ENCODE peak calls at places on chromosomes 1 and 21, in nine cellular contexts. O is non-pigmented ciliary epithelial cell; F is fibroblast of pulmonary artery; Q is midbrain; T is activated CD8-positive, alpha-beta memory T cell treated with anti-CD3 and anti-CD28 coated beads for 4 hours; W is activated naive CD4-positive, alpha-beta T cell treated with anti-CD3 and anti-CD28 coated beads for 36 hours; E is T-helper 9 cell; Z is psoas muscle; A is LoVo. J is an unnamed sample.

GRCh38 chr1:214660900-214661299 is 57.9 kb downstream of the CENPF start:
- DNase-seq in O (peak), F (peak), Q (peak), T (no peak), W (peak), E (no peak), Z (no peak), A (no peak), J (peak)

GRCh38 chr1:185279571-185279970 is 37.5 kb downstream of the IVNS1ABP start:
- DNase-seq in O (no peak), F (peak), Q (no peak), T (no peak), W (no peak), E (no peak), Z (no peak), A (no peak), J (no peak)

GRCh38 chr1:4528590-4528989 is 125.8 kb upstream of the AJAP1 start:
- DNase-seq in O (no peak), F (no peak), Q (no peak), T (no peak), W (no peak), E (no peak), Z (no peak), A (no peak), J (no peak)

GRCh38 chr1:94805912-94806311 is 14.2 kb upstream of the SLC44A3 start:
- DNase-seq in O (no peak), F (peak), Q (peak), T (peak), W (peak), E (peak), Z (no peak), A (peak), J (no peak)

GRCh38 chr21:19993186-19993711 is 1005.0 kb upstream of the NCAM2 start:
- DNase-seq in O (no peak), F (no peak), Q (no peak), T (no peak), W (no peak), E (no peak), Z (no peak), A (no peak), J (no peak)

GRCh38 chr1:244214009-244214967 is 163.2 kb downstream of the ZBTB18 start:
- DNase-seq in O (peak), F (peak), Q (no peak), T (no peak), W (no peak), E (no peak), Z (peak), A (peak), J (peak)

GRCh38 chr1:62082456-62083363 is 111.9 kb upstream of the L1TD1 start:
- DNase-seq in O (no peak), F (peak), Q (peak), T (peak), W (peak), E (no peak), Z (no peak), A (peak), J (peak)

GRCh38 chr1:54806931-54807611 is 5.9 kb upstream of the TTC22 start:
- DNase-seq in O (no peak), F (no peak), Q (no peak), T (peak), W (no peak), E (no peak), Z (no peak), A (peak), J (no peak)

GRCh38 chr1:109546311-109547109 is 1.9 kb upstream of the GNAI3 start:
- DNase-seq in O (peak), F (peak), Q (peak), T (peak), W (peak), E (peak), Z (peak), A (peak), J (peak)

GRCh38 chr1:221768444-221769066 is 26.7 kb upstream of the DUSP10 start:
- DNase-seq in O (no peak), F (peak), Q (no peak), T (no peak), W (no peak), E (no peak), Z (no peak), A (no peak), J (no peak)

GRCh38 chr1:88655685-88656299 is 28.3 kb upstream of the PKN2 start:
- DNase-seq in O (no peak), F (peak), Q (peak), T (no peak), W (no peak), E (no peak), Z (no peak), A (peak), J (no peak)

GRCh38 chr1:51316113-51316763 is 14.1 kb downstream of the TTC39A start:
- DNase-seq in O (no peak), F (no peak), Q (no peak), T (no peak), W (peak), E (no peak), Z (no peak), A (no peak), J (no peak)

GRCh38 chr21:43717166-43717853 is 1.6 kb upstream of the PDXK start:
- DNase-seq in O (no peak), F (no peak), Q (no peak), T (no peak), W (no peak), E (no peak), Z (peak), A (no peak), J (no peak)

GRCh38 chr1:207811920-207812720 is 60.3 kb downstream of the CD46 start:
- DNase-seq in O (no peak), F (no peak), Q (peak), T (no peak), W (no peak), E (no peak), Z (peak), A (no peak), J (no peak)

GRCh38 chr21:28252923-28253322 is 739.8 kb downstream of the LTN1 start:
- DNase-seq in O (no peak), F (no peak), Q (no peak), T (no peak), W (no peak), E (no peak), Z (no peak), A (no peak), J (no peak)

GRCh38 chr1:228490120-228491078 is 3.2 kb downstream of the RNF187 start:
- DNase-seq in O (no peak), F (peak), Q (no peak), T (no peak), W (peak), E (no peak), Z (peak), A (peak), J (peak)

GRCh38 chr1:118291686-118292085 is 106.7 kb upstream of the SPAG17 start:
- DNase-seq in O (no peak), F (no peak), Q (no peak), T (no peak), W (no peak), E (no peak), Z (peak), A (no peak), J (no peak)

GRCh38 chr1:3074800-3075199 is 5.8 kb downstream of the PRDM16 start:
- DNase-seq in O (no peak), F (no peak), Q (no peak), T (no peak), W (no peak), E (no peak), Z (no peak), A (no peak), J (no peak)

GRCh38 chr1:29114654-29115053 is 9.0 kb downstream of the TMEM200B start:
- DNase-seq in O (no peak), F (no peak), Q (no peak), T (no peak), W (no peak), E (no peak), Z (no peak), A (no peak), J (no peak)

GRCh38 chr21:42079008-42079938 is 8.2 kb downstream of the UMODL1 start:
- DNase-seq in O (no peak), F (no peak), Q (no peak), T (no peak), W (no peak), E (no peak), Z (no peak), A (no peak), J (no peak)

GRCh38 chr1:116794804-116795481 is 40.7 kb downstream of the CD2 start:
- DNase-seq in O (no peak), F (no peak), Q (no peak), T (no peak), W (no peak), E (no peak), Z (no peak), A (no peak), J (no peak)

GRCh38 chr1:66758247-66758755 is 6.0 kb downstream of the DYNLT5 start:
- DNase-seq in O (no peak), F (peak), Q (no peak), T (no peak), W (no peak), E (no peak), Z (no peak), A (no peak), J (no peak)

GRCh38 chr21:43930848-43931384 is 65.9 kb downstream of the AGPAT3 start:
- DNase-seq in O (no peak), F (no peak), Q (no peak), T (no peak), W (no peak), E (no peak), Z (peak), A (no peak), J (no peak)

GRCh38 chr21:33019885-33020557 is 5.7 kb upstream of the OLIG2 start:
- DNase-seq in O (no peak), F (no peak), Q (no peak), T (no peak), W (peak), E (no peak), Z (no peak), A (no peak), J (no peak)

GRCh38 chr1:66168467-66168887 is 365.5 kb upstream of the SGIP1 start:
- DNase-seq in O (peak), F (peak), Q (no peak), T (no peak), W (no peak), E (no peak), Z (no peak), A (no peak), J (peak)

GRCh38 chr1:6969106-6969505 is 183.9 kb downstream of the CAMTA1 start:
- DNase-seq in O (peak), F (no peak), Q (no peak), T (no peak), W (peak), E (no peak), Z (no peak), A (no peak), J (peak)

GRCh38 chr1:84997667-84998600 is 1.0 kb upstream of the MCOLN2 start:
- DNase-seq in O (no peak), F (peak), Q (peak), T (no peak), W (peak), E (peak), Z (no peak), A (no peak), J (no peak)

GRCh38 chr1:62178372-62178771 is 16.3 kb upstream of the L1TD1 start:
- DNase-seq in O (no peak), F (no peak), Q (no peak), T (no peak), W (no peak), E (no peak), Z (no peak), A (no peak), J (no peak)

J was measured in kidney epithelial cell.